ENCODE peak calls at places on chromosome 14, in six cellular contexts. S is osteoblast, T is transverse colon, C is PC-3, D is DND-41, U is GM06990. I is an unnamed sample.

GRCh38 chr14:89665262-89665661 is 248.2 kb upstream of the FOXN3 start:
- DNase-seq in S (no peak), T (no peak), C (no peak), D (no peak), U (no peak), I (no peak)

GRCh38 chr14:103347091-103347815 is 13.2 kb downstream of the EIF5 start:
- DNase-seq in S (no peak), T (no peak), C (no peak), D (no peak), U (no peak), I (no peak)

GRCh38 chr14:75881986-75882385 is 99.8 kb downstream of the TGFB3 start:
- DNase-seq in S (no peak), T (no peak), C (no peak), D (no peak), U (no peak), I (no peak)

GRCh38 chr14:52021971-52022600 is 32.7 kb downstream of the RTRAF start:
- DNase-seq in S (no peak), T (no peak), C (no peak), D (no peak), U (peak; percentile 38), I (no peak)

GRCh38 chr14:21868442-21869046 is 194.9 kb upstream of the OR4E1 start:
- DNase-seq in S (no peak), T (peak; percentile 65), C (peak; percentile 78), D (peak; percentile 68), U (peak; percentile 10), I (no peak)

GRCh38 chr14:94559638-94560290 is 1.5 kb upstream of the SERPINA4 start:
- DNase-seq in S (peak; percentile 80), T (no peak), C (no peak), D (no peak), U (no peak), I (no peak)

GRCh38 chr14:38735006-38735405 is 368.0 kb downstream of the SEC23A start:
- DNase-seq in S (no peak), T (no peak), C (no peak), D (no peak), U (no peak), I (no peak)

GRCh38 chr14:22131749-22132476 is 457.1 kb downstream of the DAD1 start:
- DNase-seq in S (no peak), T (peak; percentile 30), C (peak; percentile 37), D (peak; percentile 38), U (no peak), I (no peak)

GRCh38 chr14:56168007-56168616 is 49.9 kb downstream of the PELI2 start:
- DNase-seq in S (no peak), T (no peak), C (no peak), D (peak; percentile 28), U (no peak), I (no peak)

GRCh38 chr14:56087824-56088571 is 30.2 kb upstream of the PELI2 start:
- DNase-seq in S (no peak), T (no peak), C (no peak), D (peak; percentile 33), U (no peak), I (peak; percentile 25)

GRCh38 chr14:98593361-98593761 is 678.6 kb downstream of the BCL11B start:
- DNase-seq in S (no peak), T (no peak), C (no peak), D (no peak), U (no peak), I (no peak)

GRCh38 chr14:56205906-56206305 is 87.7 kb downstream of the PELI2 start:
- DNase-seq in S (no peak), T (no peak), C (no peak), D (no peak), U (no peak), I (no peak)

GRCh38 chr14:45177081-45177480 is 41.4 kb downstream of the FANCM start:
- DNase-seq in S (peak; percentile 84), T (no peak), C (peak; percentile 76), D (no peak), U (no peak), I (no peak)

GRCh38 chr14:103563089-103563620 is 395 bp downstream of the COA8 start:
- DNase-seq in S (peak; percentile 91), T (peak; percentile 76), C (peak; percentile 60), D (no peak), U (no peak), I (no peak)

GRCh38 chr14:103641181-103641580 is 12.2 kb downstream of the KLC1 start:
- DNase-seq in S (peak; percentile 84), T (no peak), C (peak; percentile 64), D (no peak), U (no peak), I (no peak)

GRCh38 chr14:51593397-51593796 is 58.3 kb upstream of the FRMD6 start:
- DNase-seq in S (no peak), T (no peak), C (no peak), D (no peak), U (no peak), I (no peak)

GRCh38 chr14:52513249-52513648 is 39.1 kb downstream of the TXNDC16 start:
- DNase-seq in S (no peak), T (no peak), C (no peak), D (no peak), U (no peak), I (no peak)

GRCh38 chr14:85087201-85087600 is 442.7 kb upstream of the FLRT2 start:
- DNase-seq in S (no peak), T (no peak), C (peak; percentile 41), D (no peak), U (no peak), I (no peak)

GRCh38 chr14:75283884-75284563 is 5.4 kb downstream of the FOS start:
- DNase-seq in S (peak; percentile 43), T (peak; percentile 78), C (no peak), D (no peak), U (no peak), I (no peak)

GRCh38 chr14:90599748-90600507 is 203.1 kb downstream of the CALM1 start:
- DNase-seq in S (no peak), T (no peak), C (peak; percentile 41), D (no peak), U (no peak), I (peak; percentile 45)

GRCh38 chr14:41548666-41549065 is 58.0 kb upstream of the LRFN5 start:
- DNase-seq in S (no peak), T (no peak), C (no peak), D (no peak), U (no peak), I (no peak)
- H3K4me3 ChIP-seq in S (no peak overlapping the region), T (no peak overlapping the region), C (no peak overlapping the region), D (no peak overlapping the region), U (no peak overlapping the region), I (no peak overlapping the region)

GRCh38 chr14:30260772-30261607 is 298.0 kb upstream of the G2E3 start:
- DNase-seq in S (no peak), T (no peak), C (no peak), D (no peak), U (no peak), I (no peak)

GRCh38 chr14:30264161-30264560 is 294.8 kb upstream of the G2E3 start:
- DNase-seq in S (no peak), T (no peak), C (no peak), D (no peak), U (no peak), I (no peak)

GRCh38 chr14:30270200-30271161 is 288.5 kb upstream of the G2E3 start:
- DNase-seq in S (peak; percentile 63), T (peak; percentile 78), C (peak; percentile 88), D (peak; percentile 56), U (peak; percentile 36), I (peak; percentile 43)

GRCh38 chr14:30267141-30267540 is 291.8 kb upstream of the G2E3 start:
- DNase-seq in S (no peak), T (no peak), C (peak; percentile 35), D (no peak), U (no peak), I (no peak)

GRCh38 chr14:30266290-30266689 is 292.7 kb upstream of the G2E3 start:
- DNase-seq in S (no peak), T (no peak), C (no peak), D (no peak), U (no peak), I (no peak)
- TF ChIP-seq CTCF in S (no peak), T (no peak), C (peak; percentile 25), D (no peak), U (no peak), I (no peak)

GRCh38 chr14:105066285-105067071 is 1.2 kb upstream of the GPR132 start:
- DNase-seq in S (peak; percentile 86), T (no peak), C (no peak), D (no peak), U (peak; percentile 65), I (no peak)

GRCh38 chr14:105064001-105064400 is 1.2 kb downstream of the GPR132 start:
- DNase-seq in S (no peak), T (no peak), C (no peak), D (no peak), U (peak; percentile 32), I (no peak)

GRCh38 chr14:105067140-105067968 is 2.1 kb upstream of the GPR132 start:
- DNase-seq in S (peak; percentile 91), T (no peak), C (peak; percentile 30), D (no peak), U (peak; percentile 72), I (no peak)

GRCh38 chr14:105064721-105065143 is 498 bp downstream of the GPR132 start:
- DNase-seq in S (peak; percentile 93), T (peak; percentile 47), C (peak; percentile 13), D (no peak), U (peak; percentile 67), I (no peak)

GRCh38 chr14:105065280-105066228 is at the start of gene GPR132:
- DNase-seq in S (peak; percentile 86), T (peak; percentile 76), C (peak; percentile 58), D (peak; percentile 44), U (peak; percentile 87), I (no peak)
- H3K4me3 ChIP-seq in S (no peak within 1 kb of the TSS), T (no peak within 1 kb of the TSS), C (no peak within 1 kb of the TSS), D (no peak within 1 kb of the TSS), U (peak within 1 kb of the TSS; percentile 90), I (no peak within 1 kb of the TSS)

GRCh38 chr14:24275524-24276139 is 4.2 kb upstream of the RABGGTA start:
- DNase-seq in S (no peak), T (no peak), C (no peak), D (no peak), U (no peak), I (no peak)

GRCh38 chr14:24271834-24272263 is 452 bp upstream of the RABGGTA start:
- DNase-seq in S (no peak), T (no peak), C (no peak), D (no peak), U (no peak), I (no peak)

GRCh38 chr14:24274101-24274543 is 2.7 kb upstream of the RABGGTA start:
- DNase-seq in S (no peak), T (no peak), C (peak; percentile 78), D (no peak), U (peak; percentile 73), I (peak; percentile 89)

GRCh38 chr14:24272442-24272841 is 1.0 kb upstream of the RABGGTA start:
- DNase-seq in S (no peak), T (no peak), C (no peak), D (no peak), U (no peak), I (no peak)

DNA sequence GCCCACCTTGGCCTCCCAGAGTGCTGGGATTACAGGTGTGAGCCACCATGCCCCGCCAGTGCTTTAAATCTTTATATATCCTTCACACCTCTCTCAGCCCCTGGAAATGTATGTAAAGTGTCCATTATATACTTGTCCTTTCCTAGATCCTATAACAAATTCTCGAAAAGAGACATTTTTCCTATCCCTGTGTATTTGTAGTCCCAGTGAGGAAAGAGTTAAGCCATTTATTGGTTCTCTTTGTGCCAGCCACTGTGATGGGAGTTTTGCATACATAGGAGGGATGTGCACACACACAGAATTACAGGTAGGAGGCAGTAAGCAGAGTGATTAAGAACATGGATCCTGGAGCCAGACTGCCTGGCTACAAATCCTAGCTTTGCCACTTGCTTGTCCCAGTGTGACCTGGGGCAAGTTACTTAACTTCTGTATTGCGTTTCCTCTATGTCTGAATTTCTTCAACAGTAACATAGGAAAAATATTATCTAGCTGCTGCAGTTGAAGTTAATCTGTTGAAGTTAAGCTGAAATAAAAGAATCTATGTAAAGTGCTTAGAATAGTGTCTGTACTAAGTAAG is 2.1 kb upstream of the RABGGTA start:
- DNase-seq in S (no peak), T (no peak), C (peak; percentile 16), D (no peak), U (no peak), I (no peak)
- TF ChIP-seq CTCF in S (no peak), T (no peak), C (peak; percentile 38), D (peak; percentile 17), U (peak; percentile 18), I (peak; percentile 49)